ENCODE peak calls at places on chromosomes 2 and 18, in seven cellular contexts. One of them, this sample, is unnamed.

GRCh38 chr18:70288851-70289328 is at the start of gene SOCS6:
- DNase-seq in GM12878: no peak
- DNase-seq in K562: peak
- DNase-seq in H1: no peak
- DNase-seq in SK-N-SH: peak
- DNase-seq in HepG2: no peak
- DNase-seq in HCT116: no peak
- DNase-seq in this sample: peak

GRCh38 chr2:63047193-63047533 is 3.5 kb upstream of the OTX1 start:
- DNase-seq in HCT116: no peak
- DNase-seq in GM12878: no peak
- DNase-seq in H1: no peak
- DNase-seq in K562: no peak
- DNase-seq in SK-N-SH: peak
- DNase-seq in HepG2: no peak
- DNase-seq in this sample: no peak

GRCh38 chr18:44680271-44681038 is at the start of gene SETBP1:
- DNase-seq in K562: peak
- DNase-seq in H1: no peak
- DNase-seq in HepG2: no peak
- DNase-seq in SK-N-SH: peak
- DNase-seq in HCT116: no peak
- DNase-seq in GM12878: no peak
- DNase-seq in this sample: peak

GRCh38 chr2:19843992-19844515 is 57.7 kb downstream of the TTC32 start:
- DNase-seq in H1: no peak
- DNase-seq in HCT116: no peak
- DNase-seq in GM12878: no peak
- DNase-seq in HepG2: no peak
- DNase-seq in SK-N-SH: no peak
- DNase-seq in K562: no peak
- DNase-seq in this sample: no peak

GRCh38 chr2:106054880-106055655 is 139.0 kb downstream of the UXS1 start:
- DNase-seq in GM12878: no peak
- DNase-seq in HepG2: no peak
- DNase-seq in SK-N-SH: no peak
- DNase-seq in H1: no peak
- DNase-seq in HCT116: no peak
- DNase-seq in K562: no peak
- DNase-seq in this sample: no peak

GRCh38 chr2:234564719-234565118 is 67.8 kb upstream of the ARL4C start:
- DNase-seq in SK-N-SH: peak
- DNase-seq in GM12878: no peak
- DNase-seq in HCT116: no peak
- DNase-seq in K562: no peak
- DNase-seq in H1: no peak
- DNase-seq in HepG2: no peak
- DNase-seq in this sample: peak

GRCh38 chr18:9477509-9477908 is 2.2 kb downstream of the RALBP1 start:
- DNase-seq in K562: no peak
- DNase-seq in HepG2: no peak
- DNase-seq in H1: no peak
- DNase-seq in SK-N-SH: no peak
- DNase-seq in GM12878: no peak
- DNase-seq in HCT116: no peak
- DNase-seq in this sample: no peak

GRCh38 chr2:70796247-70796646 is 5.8 kb upstream of the FIGLA start:
- DNase-seq in HCT116: no peak
- DNase-seq in SK-N-SH: no peak
- DNase-seq in H1: no peak
- DNase-seq in HepG2: no peak
- DNase-seq in K562: no peak
- DNase-seq in GM12878: no peak
- DNase-seq in this sample: no peak

GRCh38 chr2:152046940-152047339 is 51.9 kb downstream of the CACNB4 start:
- DNase-seq in K562: no peak
- DNase-seq in HCT116: no peak
- DNase-seq in GM12878: peak
- DNase-seq in HepG2: no peak
- DNase-seq in SK-N-SH: no peak
- DNase-seq in H1: no peak
- DNase-seq in this sample: no peak

GRCh38 chr2:86284401-86284841 is 53.0 kb downstream of the REEP1 start:
- DNase-seq in HCT116: no peak
- DNase-seq in GM12878: no peak
- DNase-seq in K562: no peak
- DNase-seq in HepG2: no peak
- DNase-seq in H1: no peak
- DNase-seq in SK-N-SH: no peak
- DNase-seq in this sample: no peak

GRCh38 chr2:86285981-86286380 is 51.4 kb downstream of the REEP1 start:
- DNase-seq in SK-N-SH: no peak
- DNase-seq in K562: no peak
- DNase-seq in GM12878: no peak
- DNase-seq in HCT116: no peak
- DNase-seq in HepG2: no peak
- DNase-seq in H1: no peak
- DNase-seq in this sample: no peak

GRCh38 chr2:86286518-86286917 is 50.9 kb downstream of the REEP1 start:
- DNase-seq in GM12878: no peak
- DNase-seq in K562: no peak
- DNase-seq in HepG2: no peak
- DNase-seq in H1: no peak
- DNase-seq in HCT116: no peak
- DNase-seq in SK-N-SH: peak
- DNase-seq in this sample: no peak

GRCh38 chr2:86283461-86284030 is 53.9 kb downstream of the REEP1 start:
- DNase-seq in GM12878: no peak
- DNase-seq in H1: no peak
- DNase-seq in SK-N-SH: no peak
- DNase-seq in K562: no peak
- DNase-seq in HepG2: no peak
- DNase-seq in HCT116: no peak
- DNase-seq in this sample: no peak

DNA sequence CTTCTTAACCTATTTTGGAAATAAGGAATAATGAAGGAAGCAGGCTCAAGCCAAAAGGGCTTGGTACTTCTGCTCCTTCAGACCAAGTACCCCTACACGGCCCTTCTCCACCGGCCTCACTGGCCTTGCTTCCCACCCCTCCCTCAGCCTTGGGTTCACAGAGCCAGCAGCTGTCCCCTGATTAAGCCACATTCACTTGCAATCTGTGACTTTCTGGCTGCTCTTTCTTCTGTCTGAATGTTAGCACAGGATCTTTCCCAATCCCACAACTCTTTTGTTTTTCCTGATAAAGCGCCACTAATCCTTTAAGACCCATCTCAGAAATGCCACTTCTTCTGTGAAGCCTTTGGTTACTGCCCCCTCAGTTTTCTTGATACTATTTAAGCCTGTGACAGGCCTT is 52.4 kb downstream of the REEP1 start:
- DNase-seq in GM12878: no peak
- DNase-seq in K562: no peak
- DNase-seq in H1: no peak
- DNase-seq in SK-N-SH: no peak
- DNase-seq in HCT116: no peak
- DNase-seq in HepG2: no peak
- DNase-seq in this sample: no peak
- TF ChIP-seq JUND in GM12878: no peak
- TF ChIP-seq JUND in K562: no peak
- TF ChIP-seq JUND in H1: no peak
- TF ChIP-seq JUND in SK-N-SH: no peak
- TF ChIP-seq JUND in HCT116: no peak
- TF ChIP-seq JUND in HepG2: no peak
- TF ChIP-seq JUND in this sample: no peak

GRCh38 chr2:88671786-88672427 is 19.6 kb upstream of the RPIA start:
- DNase-seq in GM12878: no peak
- DNase-seq in HCT116: peak
- DNase-seq in HepG2: peak
- DNase-seq in H1: no peak
- DNase-seq in SK-N-SH: peak
- DNase-seq in K562: peak
- DNase-seq in this sample: peak
- TF ChIP-seq JUND in GM12878: no peak
- TF ChIP-seq JUND in HCT116: no peak
- TF ChIP-seq JUND in HepG2: no peak
- TF ChIP-seq JUND in H1: no peak
- TF ChIP-seq JUND in SK-N-SH: no peak
- TF ChIP-seq JUND in K562: no peak
- TF ChIP-seq JUND in this sample: no peak

GRCh38 chr2:9462872-9463697 is 11.3 kb upstream of the IAH1 start:
- DNase-seq in K562: no peak
- DNase-seq in HCT116: no peak
- DNase-seq in HepG2: no peak
- DNase-seq in SK-N-SH: no peak
- DNase-seq in H1: no peak
- DNase-seq in GM12878: no peak
- DNase-seq in this sample: no peak
- TF ChIP-seq JUND in K562: no peak
- TF ChIP-seq JUND in HCT116: no peak
- TF ChIP-seq JUND in HepG2: no peak
- TF ChIP-seq JUND in SK-N-SH: no peak
- TF ChIP-seq JUND in H1: no peak
- TF ChIP-seq JUND in GM12878: no peak
- TF ChIP-seq JUND in this sample: no peak

GRCh38 chr2:145383961-145384360 is 864.0 kb upstream of the ZEB2 start:
- DNase-seq in H1: no peak
- DNase-seq in HCT116: no peak
- DNase-seq in HepG2: no peak
- DNase-seq in GM12878: no peak
- DNase-seq in SK-N-SH: no peak
- DNase-seq in K562: no peak
- DNase-seq in this sample: no peak

GRCh38 chr2:145379934-145380333 is 860.0 kb upstream of the ZEB2 start:
- DNase-seq in SK-N-SH: no peak
- DNase-seq in HepG2: no peak
- DNase-seq in GM12878: no peak
- DNase-seq in H1: no peak
- DNase-seq in HCT116: no peak
- DNase-seq in K562: no peak
- DNase-seq in this sample: peak

DNA sequence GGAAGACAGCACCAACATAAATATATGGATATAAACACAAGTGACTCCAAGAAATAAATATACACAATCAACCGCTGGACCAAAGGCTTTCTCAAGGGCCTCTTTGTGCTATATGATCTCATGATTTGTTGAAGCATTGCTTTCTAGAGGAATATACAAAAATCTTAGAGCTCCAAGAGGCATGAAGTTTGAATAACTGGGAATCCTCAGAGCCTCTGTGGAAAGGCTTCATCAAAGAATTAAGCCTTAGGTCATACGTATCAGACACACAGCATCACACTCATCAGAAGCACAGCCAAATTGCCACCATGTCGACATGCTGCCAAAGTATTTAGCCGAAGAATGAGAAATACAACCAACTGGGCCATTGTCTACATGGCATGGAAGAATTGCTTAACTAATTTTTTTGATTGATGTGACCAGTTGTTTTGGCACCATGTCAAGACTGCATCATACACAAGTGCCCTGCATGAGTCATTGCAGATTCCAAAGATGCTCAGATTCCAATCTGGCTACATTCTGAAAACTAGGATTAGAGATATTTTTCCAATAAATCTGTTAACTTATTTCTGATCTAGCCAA is 860.6 kb upstream of the ZEB2 start:
- DNase-seq in H1: no peak
- DNase-seq in SK-N-SH: no peak
- DNase-seq in HepG2: no peak
- DNase-seq in HCT116: peak
- DNase-seq in K562: no peak
- DNase-seq in GM12878: no peak
- DNase-seq in this sample: no peak
- TF ChIP-seq JUND in H1: no peak
- TF ChIP-seq JUND in SK-N-SH: peak
- TF ChIP-seq JUND in HepG2: no peak
- TF ChIP-seq JUND in HCT116: no peak
- TF ChIP-seq JUND in K562: no peak
- TF ChIP-seq JUND in GM12878: no peak
- TF ChIP-seq JUND in this sample: no peak

This sample was measured in T47D.